ENCODE peak calls at places on chromosome 17, in ten cellular contexts. Q, B, Z, K, V, F, H, W, O and N are unnamed samples.

GRCh38 chr17:61555127-61555531 is 35.9 kb downstream of the NACA2 start:
- DNase-seq in Q (no peak), B (no peak), Z (peak; percentile 73), K (no peak), V (no peak), F (no peak), H (no peak), W (no peak), O (no peak), N (no peak)

GRCh38 chr17:81165246-81166032 is at the start of gene PVALEF:
- DNase-seq in Q (no peak), B (no peak), Z (no peak), K (no peak), V (peak; percentile 75), F (no peak), H (no peak), W (no peak), O (no peak), N (peak; percentile 21)

GRCh38 chr17:44360826-44361225 is 2.8 kb downstream of the FAM171A2 start:
- DNase-seq in Q (no peak), B (no peak), Z (no peak), K (no peak), V (no peak), F (no peak), H (no peak), W (no peak), O (no peak), N (no peak)

GRCh38 chr17:61405686-61406542 is 6.3 kb downstream of the TBX2 start:
- DNase-seq in Q (no peak), B (no peak), Z (no peak), K (no peak), V (peak; percentile 15), F (no peak), H (no peak), W (no peak), O (no peak), N (no peak)

GRCh38 chr17:77285594-77286390 is 145.0 kb downstream of the SEC14L1 start:
- DNase-seq in Q (no peak), B (no peak), Z (no peak), K (peak; percentile 54), V (no peak), F (no peak), H (no peak), W (no peak), O (no peak), N (no peak)

GRCh38 chr17:48792033-48792798 is 24.8 kb downstream of the TTLL6 start:
- DNase-seq in Q (no peak), B (no peak), Z (no peak), K (no peak), V (no peak), F (no peak), H (no peak), W (no peak), O (no peak), N (no peak)

GRCh38 chr17:81239714-81240555 is 817 bp downstream of the NDUFAF8 start:
- DNase-seq in Q (peak; percentile 27), B (no peak), Z (peak; percentile 76), K (no peak), V (peak; percentile 41), F (peak; percentile 25), H (no peak), W (no peak), O (peak; percentile 64), N (no peak)

GRCh38 chr17:58535431-58535830 is 21.0 kb upstream of the MTMR4 start:
- DNase-seq in Q (no peak), B (no peak), Z (no peak), K (no peak), V (no peak), F (no peak), H (no peak), W (no peak), O (no peak), N (no peak)

GRCh38 chr17:8109669-8110455 is 8.5 kb downstream of the ALOXE3 start:
- DNase-seq in Q (peak; percentile 77), B (peak; percentile 74), Z (peak; percentile 85), K (peak; percentile 59), V (peak; percentile 72), F (peak; percentile 84), H (peak; percentile 57), W (peak; percentile 81), O (peak; percentile 85), N (peak; percentile 83)

GRCh38 chr17:10790491-10791401 is 13.2 kb downstream of the TMEM238L start:
- DNase-seq in Q (no peak), B (no peak), Z (no peak), K (no peak), V (no peak), F (no peak), H (no peak), W (no peak), O (no peak), N (no peak)

GRCh38 chr17:77708049-77708448 is 250.5 kb upstream of the TNRC6C start:
- DNase-seq in Q (no peak), B (no peak), Z (no peak), K (no peak), V (no peak), F (no peak), H (no peak), W (no peak), O (no peak), N (no peak)

GRCh38 chr17:20191066-20191465 is 181.9 kb downstream of the SPECC1 start:
- DNase-seq in Q (no peak), B (no peak), Z (no peak), K (no peak), V (no peak), F (no peak), H (no peak), W (no peak), O (no peak), N (no peak)

GRCh38 chr17:64063766-64064224 is 43.4 kb upstream of the ICAM2 start:
- DNase-seq in Q (peak; percentile 53), B (peak; percentile 51), Z (peak; percentile 71), K (peak; percentile 62), V (peak; percentile 75), F (no peak), H (no peak), W (peak; percentile 51), O (peak; percentile 74), N (peak; percentile 53)

GRCh38 chr17:82383411-82383810 is 11.8 kb downstream of the UTS2R start:
- DNase-seq in Q (no peak), B (no peak), Z (no peak), K (no peak), V (peak; percentile 62), F (no peak), H (no peak), W (no peak), O (no peak), N (no peak)

GRCh38 chr17:1916339-1916738 is 86.5 kb downstream of the RPA1 start:
- DNase-seq in Q (no peak), B (no peak), Z (no peak), K (no peak), V (no peak), F (no peak), H (no peak), W (no peak), O (no peak), N (no peak)

GRCh38 chr17:18258356-18259038 is at the start of gene FLII:
- DNase-seq in Q (peak; percentile 41), B (peak; percentile 48), Z (peak; percentile 60), K (peak; percentile 64), V (peak; percentile 59), F (peak; percentile 51), H (peak; percentile 27), W (peak; percentile 36), O (peak; percentile 55), N (peak; percentile 60)

GRCh38 chr17:80816241-80817103 is 175.2 kb upstream of the CHMP6 start:
- DNase-seq in Q (no peak), B (no peak), Z (no peak), K (no peak), V (no peak), F (no peak), H (no peak), W (no peak), O (no peak), N (no peak)

GRCh38 chr17:74240637-74241036 is 27.3 kb downstream of the TTYH2 start:
- DNase-seq in Q (no peak), B (no peak), Z (no peak), K (peak; percentile 34), V (no peak), F (no peak), H (no peak), W (no peak), O (no peak), N (no peak)

GRCh38 chr17:73795730-73796129 is 151.5 kb upstream of the SDK2 start:
- DNase-seq in Q (no peak), B (no peak), Z (no peak), K (no peak), V (no peak), F (no peak), H (no peak), W (no peak), O (no peak), N (peak; percentile 5)

GRCh38 chr17:42002792-42003301 is 14.4 kb downstream of the DNAJC7 start:
- DNase-seq in Q (no peak), B (no peak), Z (no peak), K (no peak), V (no peak), F (no peak), H (no peak), W (no peak), O (no peak), N (no peak)

GRCh38 chr17:57535652-57536018 is 209.5 kb downstream of the CCDC182 start:
- DNase-seq in Q (no peak), B (no peak), Z (no peak), K (no peak), V (no peak), F (no peak), H (no peak), W (no peak), O (no peak), N (no peak)

GRCh38 chr17:76003915-76004314 is 3.3 kb downstream of the CDK3 start:
- DNase-seq in Q (no peak), B (no peak), Z (no peak), K (no peak), V (no peak), F (no peak), H (no peak), W (no peak), O (no peak), N (no peak)

GRCh38 chr17:32944248-32945020 is 16.5 kb downstream of the TMEM98 start:
- DNase-seq in Q (no peak), B (no peak), Z (no peak), K (no peak), V (no peak), F (no peak), H (no peak), W (no peak), O (no peak), N (no peak)

GRCh38 chr17:16288860-16289571 is 64.3 kb downstream of the CENPV start:
- DNase-seq in Q (no peak), B (no peak), Z (peak; percentile 46), K (no peak), V (no peak), F (no peak), H (no peak), W (no peak), O (no peak), N (no peak)

GRCh38 chr17:32341141-32341856 is 674 bp downstream of the C17orf75 start:
- DNase-seq in Q (peak; percentile 45), B (peak; percentile 61), Z (peak; percentile 71), K (no peak), V (no peak), F (peak; percentile 69), H (no peak), W (peak; percentile 31), O (peak; percentile 73), N (no peak)

GRCh38 chr17:28759296-28759865 is 15.6 kb downstream of the TRAF4 start:
- DNase-seq in Q (no peak), B (no peak), Z (no peak), K (no peak), V (no peak), F (no peak), H (no peak), W (no peak), O (no peak), N (no peak)

GRCh38 chr17:63600569-63601438 is at the start of gene TACO1:
- DNase-seq in Q (peak; percentile 68), B (peak; percentile 57), Z (peak; percentile 87), K (peak; percentile 85), V (peak; percentile 88), F (peak; percentile 75), H (peak; percentile 44), W (peak; percentile 74), O (peak; percentile 88), N (peak; percentile 71)

GRCh38 chr17:77372444-77373297 is 231.9 kb downstream of the SEC14L1 start:
- DNase-seq in Q (peak; percentile 51), B (peak; percentile 69), Z (peak; percentile 77), K (peak; percentile 92), V (peak; percentile 70), F (peak; percentile 71), H (no peak), W (peak; percentile 41), O (peak; percentile 75), N (peak; percentile 83)